ENCODE peak calls at places on chromosomes 6 and 20, in nine cellular contexts. One of them, this sample, is unnamed. For H3K9me3, the result is how much of the 10 kb centered on the place peaks cover.

GRCh38 chr6:56806368-56806767 is 148.5 kb upstream of the BEND6 start:
- DNase-seq in CD4-positive, alpha-beta T cell: no peak
- DNase-seq in fibroblast of lung: no peak
- DNase-seq in tibial artery: no peak
- DNase-seq in thoracic aorta: no peak
- DNase-seq in PC-9: no peak
- DNase-seq in lung: no peak
- DNase-seq in cardiac muscle cell: no peak
- DNase-seq in ovary: no peak
- DNase-seq in this sample: no peak

GRCh38 chr20:53195882-53196610 is 223.9 kb downstream of the TSHZ2 start:
- DNase-seq in CD4-positive, alpha-beta T cell: no peak
- DNase-seq in fibroblast of lung: peak
- DNase-seq in tibial artery: no peak
- DNase-seq in thoracic aorta: no peak
- DNase-seq in PC-9: no peak
- DNase-seq in lung: no peak
- DNase-seq in cardiac muscle cell: no peak
- DNase-seq in ovary: no peak
- DNase-seq in this sample: no peak

GRCh38 chr6:77926198-77926752 is 273.4 kb downstream of the MEI4 start:
- DNase-seq in CD4-positive, alpha-beta T cell: no peak
- DNase-seq in fibroblast of lung: no peak
- DNase-seq in tibial artery: no peak
- DNase-seq in thoracic aorta: no peak
- DNase-seq in PC-9: no peak
- DNase-seq in lung: no peak
- DNase-seq in cardiac muscle cell: peak
- DNase-seq in ovary: no peak
- DNase-seq in this sample: no peak

GRCh38 chr20:35909176-35909575 is 45.1 kb downstream of the SCAND1 start:
- DNase-seq in CD4-positive, alpha-beta T cell: no peak
- DNase-seq in fibroblast of lung: no peak
- DNase-seq in tibial artery: no peak
- DNase-seq in thoracic aorta: no peak
- DNase-seq in PC-9: no peak
- DNase-seq in lung: no peak
- DNase-seq in cardiac muscle cell: no peak
- DNase-seq in ovary: no peak
- DNase-seq in this sample: no peak

GRCh38 chr20:11935754-11936551 is 18.3 kb downstream of the BTBD3 start:
- DNase-seq in CD4-positive, alpha-beta T cell: no peak
- DNase-seq in fibroblast of lung: no peak
- DNase-seq in tibial artery: no peak
- DNase-seq in thoracic aorta: no peak
- DNase-seq in PC-9: no peak
- DNase-seq in lung: no peak
- DNase-seq in cardiac muscle cell: no peak
- DNase-seq in ovary: no peak
- DNase-seq in this sample: no peak

GRCh38 chr6:160391419-160392116 is 43.4 kb downstream of the SLC22A3 start:
- DNase-seq in CD4-positive, alpha-beta T cell: no peak
- DNase-seq in fibroblast of lung: peak
- DNase-seq in tibial artery: no peak
- DNase-seq in thoracic aorta: no peak
- DNase-seq in PC-9: peak
- DNase-seq in lung: no peak
- DNase-seq in cardiac muscle cell: no peak
- DNase-seq in ovary: no peak
- DNase-seq in this sample: no peak

GRCh38 chr20:63099426-63100267 is 92.9 kb upstream of the BHLHE23 start:
- DNase-seq in CD4-positive, alpha-beta T cell: no peak
- DNase-seq in fibroblast of lung: no peak
- DNase-seq in tibial artery: no peak
- DNase-seq in thoracic aorta: no peak
- DNase-seq in PC-9: no peak
- DNase-seq in lung: no peak
- DNase-seq in cardiac muscle cell: no peak
- DNase-seq in ovary: no peak
- DNase-seq in this sample: no peak

GRCh38 chr6:49339096-49339495 is 124.0 kb downstream of the MMUT start:
- DNase-seq in CD4-positive, alpha-beta T cell: no peak
- DNase-seq in fibroblast of lung: no peak
- DNase-seq in tibial artery: no peak
- DNase-seq in thoracic aorta: no peak
- DNase-seq in PC-9: no peak
- DNase-seq in lung: no peak
- DNase-seq in cardiac muscle cell: no peak
- DNase-seq in ovary: no peak
- DNase-seq in this sample: no peak

GRCh38 chr20:36875702-36876472 is at the start of gene TLDC2:
- DNase-seq in CD4-positive, alpha-beta T cell: no peak
- DNase-seq in fibroblast of lung: no peak
- DNase-seq in tibial artery: no peak
- DNase-seq in thoracic aorta: no peak
- DNase-seq in PC-9: no peak
- DNase-seq in lung: no peak
- DNase-seq in cardiac muscle cell: no peak
- DNase-seq in ovary: no peak
- DNase-seq in this sample: peak

GRCh38 chr6:124535299-124535698 is 426.9 kb upstream of the RNF217 start:
- DNase-seq in CD4-positive, alpha-beta T cell: no peak
- DNase-seq in fibroblast of lung: no peak
- DNase-seq in tibial artery: no peak
- DNase-seq in thoracic aorta: no peak
- DNase-seq in PC-9: no peak
- DNase-seq in lung: no peak
- DNase-seq in cardiac muscle cell: no peak
- DNase-seq in ovary: no peak
- DNase-seq in this sample: no peak

GRCh38 chr6:131510094-131510493 is 62.9 kb upstream of the ARG1 start:
- DNase-seq in CD4-positive, alpha-beta T cell: no peak
- DNase-seq in fibroblast of lung: no peak
- DNase-seq in tibial artery: no peak
- DNase-seq in thoracic aorta: no peak
- DNase-seq in PC-9: no peak
- DNase-seq in lung: no peak
- DNase-seq in cardiac muscle cell: no peak
- DNase-seq in ovary: no peak
- DNase-seq in this sample: no peak

GRCh38 chr6:11215773-11216172 is 16.7 kb downstream of the NEDD9 start:
- DNase-seq in CD4-positive, alpha-beta T cell: no peak
- DNase-seq in fibroblast of lung: peak
- DNase-seq in tibial artery: no peak
- DNase-seq in thoracic aorta: no peak
- DNase-seq in PC-9: no peak
- DNase-seq in lung: peak
- DNase-seq in cardiac muscle cell: no peak
- DNase-seq in ovary: no peak
- DNase-seq in this sample: peak

GRCh38 chr6:11212625-11213024 is 19.8 kb downstream of the NEDD9 start:
- DNase-seq in CD4-positive, alpha-beta T cell: no peak
- DNase-seq in fibroblast of lung: peak
- DNase-seq in tibial artery: peak
- DNase-seq in thoracic aorta: no peak
- DNase-seq in PC-9: peak
- DNase-seq in lung: peak
- DNase-seq in cardiac muscle cell: no peak
- DNase-seq in ovary: no peak
- DNase-seq in this sample: no peak

GRCh38 chr6:11214911-11215310 is 17.6 kb downstream of the NEDD9 start:
- DNase-seq in CD4-positive, alpha-beta T cell: no peak
- DNase-seq in fibroblast of lung: no peak
- DNase-seq in tibial artery: no peak
- DNase-seq in thoracic aorta: no peak
- DNase-seq in PC-9: no peak
- DNase-seq in lung: no peak
- DNase-seq in cardiac muscle cell: no peak
- DNase-seq in ovary: no peak
- DNase-seq in this sample: no peak

GRCh38 chr6:11213305-11214106 is 19.0 kb downstream of the NEDD9 start:
- DNase-seq in CD4-positive, alpha-beta T cell: no peak
- DNase-seq in fibroblast of lung: no peak
- DNase-seq in tibial artery: no peak
- DNase-seq in thoracic aorta: no peak
- DNase-seq in PC-9: no peak
- DNase-seq in lung: no peak
- DNase-seq in cardiac muscle cell: no peak
- DNase-seq in ovary: no peak
- DNase-seq in this sample: no peak

GRCh38 chr6:11214438-11214837 is 18.0 kb downstream of the NEDD9 start:
- DNase-seq in CD4-positive, alpha-beta T cell: no peak
- DNase-seq in fibroblast of lung: no peak
- DNase-seq in tibial artery: peak
- DNase-seq in thoracic aorta: peak
- DNase-seq in PC-9: no peak
- DNase-seq in lung: no peak
- DNase-seq in cardiac muscle cell: no peak
- DNase-seq in ovary: no peak
- DNase-seq in this sample: peak
- TF ChIP-seq CTCF in CD4-positive, alpha-beta T cell: no peak
- TF ChIP-seq CTCF in fibroblast of lung: no peak
- TF ChIP-seq CTCF in tibial artery: no peak
- TF ChIP-seq CTCF in thoracic aorta: no peak
- TF ChIP-seq CTCF in PC-9: no peak
- TF ChIP-seq CTCF in lung: no peak
- TF ChIP-seq CTCF in cardiac muscle cell: no peak
- TF ChIP-seq CTCF in ovary: no peak
- TF ChIP-seq CTCF in this sample: no peak

GRCh38 chr20:42254673-42255072 is 636.5 kb upstream of the CHD6 start:
- DNase-seq in CD4-positive, alpha-beta T cell: no peak
- DNase-seq in fibroblast of lung: no peak
- DNase-seq in tibial artery: no peak
- DNase-seq in thoracic aorta: no peak
- DNase-seq in PC-9: no peak
- DNase-seq in lung: no peak
- DNase-seq in cardiac muscle cell: no peak
- DNase-seq in ovary: no peak
- DNase-seq in this sample: no peak
- H3K9me3 ChIP-seq in CD4-positive, alpha-beta T cell: under half
- H3K9me3 ChIP-seq in fibroblast of lung: under half
- H3K9me3 ChIP-seq in tibial artery: under half
- H3K9me3 ChIP-seq in thoracic aorta: under half
- H3K9me3 ChIP-seq in PC-9: under half
- H3K9me3 ChIP-seq in lung: under half
- H3K9me3 ChIP-seq in cardiac muscle cell: under half
- H3K9me3 ChIP-seq in ovary: under half
- H3K9me3 ChIP-seq in this sample: under half

GRCh38 chr6:116217069-116217468 is 36.8 kb downstream of the TSPYL4 start:
- DNase-seq in CD4-positive, alpha-beta T cell: no peak
- DNase-seq in fibroblast of lung: peak
- DNase-seq in tibial artery: no peak
- DNase-seq in thoracic aorta: no peak
- DNase-seq in PC-9: peak
- DNase-seq in lung: no peak
- DNase-seq in cardiac muscle cell: peak
- DNase-seq in ovary: no peak
- DNase-seq in this sample: no peak
- H3K27ac ChIP-seq in CD4-positive, alpha-beta T cell: no peak
- H3K27ac ChIP-seq in fibroblast of lung: no peak
- H3K27ac ChIP-seq in tibial artery: peak
- H3K27ac ChIP-seq in thoracic aorta: no peak
- H3K27ac ChIP-seq in PC-9: peak
- H3K27ac ChIP-seq in lung: no peak
- H3K27ac ChIP-seq in cardiac muscle cell: no peak
- H3K27ac ChIP-seq in ovary: no peak
- H3K27ac ChIP-seq in this sample: no peak

GRCh38 chr6:121999458-122000065 is 399.9 kb upstream of the HSF2 start:
- DNase-seq in CD4-positive, alpha-beta T cell: no peak
- DNase-seq in fibroblast of lung: peak
- DNase-seq in tibial artery: no peak
- DNase-seq in thoracic aorta: no peak
- DNase-seq in PC-9: no peak
- DNase-seq in lung: no peak
- DNase-seq in cardiac muscle cell: no peak
- DNase-seq in ovary: no peak
- DNase-seq in this sample: no peak
- TF ChIP-seq CTCF in CD4-positive, alpha-beta T cell: no peak
- TF ChIP-seq CTCF in fibroblast of lung: no peak
- TF ChIP-seq CTCF in tibial artery: no peak
- TF ChIP-seq CTCF in thoracic aorta: no peak
- TF ChIP-seq CTCF in PC-9: no peak
- TF ChIP-seq CTCF in lung: no peak
- TF ChIP-seq CTCF in cardiac muscle cell: no peak
- TF ChIP-seq CTCF in ovary: no peak
- TF ChIP-seq CTCF in this sample: no peak

GRCh38 chr6:22956029-22956715 is 386.8 kb downstream of the HDGFL1 start:
- DNase-seq in CD4-positive, alpha-beta T cell: no peak
- DNase-seq in fibroblast of lung: no peak
- DNase-seq in tibial artery: no peak
- DNase-seq in thoracic aorta: no peak
- DNase-seq in PC-9: no peak
- DNase-seq in lung: no peak
- DNase-seq in cardiac muscle cell: peak
- DNase-seq in ovary: no peak
- DNase-seq in this sample: peak

GRCh38 chr6:22959571-22959970 is 390.2 kb downstream of the HDGFL1 start:
- DNase-seq in CD4-positive, alpha-beta T cell: no peak
- DNase-seq in fibroblast of lung: no peak
- DNase-seq in tibial artery: no peak
- DNase-seq in thoracic aorta: no peak
- DNase-seq in PC-9: no peak
- DNase-seq in lung: no peak
- DNase-seq in cardiac muscle cell: no peak
- DNase-seq in ovary: no peak
- DNase-seq in this sample: no peak

GRCh38 chr6:22952076-22952475 is 382.7 kb downstream of the HDGFL1 start:
- DNase-seq in CD4-positive, alpha-beta T cell: no peak
- DNase-seq in fibroblast of lung: no peak
- DNase-seq in tibial artery: no peak
- DNase-seq in thoracic aorta: no peak
- DNase-seq in PC-9: no peak
- DNase-seq in lung: no peak
- DNase-seq in cardiac muscle cell: no peak
- DNase-seq in ovary: no peak
- DNase-seq in this sample: no peak

GRCh38 chr6:22958677-22959076 is 389.3 kb downstream of the HDGFL1 start:
- DNase-seq in CD4-positive, alpha-beta T cell: no peak
- DNase-seq in fibroblast of lung: no peak
- DNase-seq in tibial artery: no peak
- DNase-seq in thoracic aorta: no peak
- DNase-seq in PC-9: no peak
- DNase-seq in lung: no peak
- DNase-seq in cardiac muscle cell: no peak
- DNase-seq in ovary: no peak
- DNase-seq in this sample: no peak

DNA sequence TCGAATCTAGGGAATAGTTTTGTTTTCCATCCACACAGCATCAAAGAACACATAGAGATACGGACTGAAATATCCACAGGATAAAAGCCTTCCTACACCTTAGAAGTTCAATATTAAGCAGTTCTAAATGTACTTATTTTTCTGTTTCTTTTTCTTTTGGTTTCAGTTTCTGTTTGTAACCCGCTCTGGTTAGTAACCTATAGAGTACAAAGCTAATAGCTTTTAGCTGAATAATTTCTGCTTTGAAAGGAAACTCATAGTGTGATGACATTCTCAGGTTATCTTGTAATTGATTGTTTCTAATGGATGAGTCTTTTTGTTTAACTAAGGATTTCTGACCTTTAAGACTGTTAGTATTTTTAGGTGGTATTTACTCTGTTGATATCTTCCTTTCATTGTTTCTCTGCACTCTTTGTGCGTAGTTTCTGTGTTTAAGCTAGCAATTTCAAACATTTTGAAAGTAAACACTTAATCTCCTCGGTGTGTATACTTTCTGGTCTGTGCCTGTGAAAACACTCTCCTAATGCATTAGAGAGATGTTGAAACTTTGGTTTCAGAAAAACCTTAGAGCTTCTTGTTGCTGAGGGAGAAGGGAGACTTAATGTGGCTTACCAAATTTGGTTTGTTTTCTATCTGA is 385.5 kb downstream of the HDGFL1 start:
- DNase-seq in CD4-positive, alpha-beta T cell: no peak
- DNase-seq in fibroblast of lung: peak
- DNase-seq in tibial artery: no peak
- DNase-seq in thoracic aorta: no peak
- DNase-seq in PC-9: no peak
- DNase-seq in lung: no peak
- DNase-seq in cardiac muscle cell: no peak
- DNase-seq in ovary: no peak
- DNase-seq in this sample: no peak
- H3K9me3 ChIP-seq in CD4-positive, alpha-beta T cell: under half
- H3K9me3 ChIP-seq in fibroblast of lung: under half
- H3K9me3 ChIP-seq in tibial artery: under half
- H3K9me3 ChIP-seq in thoracic aorta: under half
- H3K9me3 ChIP-seq in PC-9: under half
- H3K9me3 ChIP-seq in lung: under half
- H3K9me3 ChIP-seq in cardiac muscle cell: under half
- H3K9me3 ChIP-seq in ovary: under half
- H3K9me3 ChIP-seq in this sample: under half